ENCODE peak calls at places on chromosomes 6 and 20, in eight cellular contexts. A is GM23248, Z is HL-60, H is A549, D is heart right ventricle, L is gastrocnemius medialis, Q is upper lobe of right lung, G is endodermal cell. J is an unnamed sample.

GRCh38 chr6:27811383-27811782 is 100.8 kb downstream of the OR2B2 start:
- DNase-seq in A (no peak), Z (no peak), H (no peak), D (no peak), L (no peak), Q (no peak), G (no peak), J (no peak)

GRCh38 chr6:167574431-167575097 is 249.7 kb downstream of the TTLL2 start:
- DNase-seq in A (no peak), Z (no peak), H (no peak), D (no peak), L (peak), Q (no peak), G (peak), J (no peak)

GRCh38 chr20:32580970-32581838 is 3.9 kb downstream of the NOL4L start:
- DNase-seq in A (no peak), Z (peak), H (no peak), D (peak), L (no peak), Q (no peak), G (peak), J (no peak)

GRCh38 chr6:149651056-149651455 is 2.5 kb upstream of the KATNA1 start:
- DNase-seq in A (no peak), Z (no peak), H (no peak), D (no peak), L (no peak), Q (no peak), G (no peak), J (no peak)

GRCh38 chr6:14612016-14612415 is 494.4 kb downstream of the CD83 start:
- DNase-seq in A (peak), Z (no peak), H (no peak), D (no peak), L (no peak), Q (no peak), G (no peak), J (no peak)

GRCh38 chr6:110541701-110542309 is 65.4 kb upstream of the SLC22A16 start:
- DNase-seq in A (no peak), Z (no peak), H (no peak), D (no peak), L (no peak), Q (no peak), G (no peak), J (no peak)

GRCh38 chr6:110590821-110591351 is 114.5 kb upstream of the SLC22A16 start:
- DNase-seq in A (peak), Z (no peak), H (no peak), D (no peak), L (no peak), Q (no peak), G (no peak), J (no peak)

GRCh38 chr20:37081717-37082289 is 14.0 kb downstream of the RBL1 start:
- DNase-seq in A (no peak), Z (no peak), H (no peak), D (no peak), L (no peak), Q (no peak), G (peak), J (peak)

GRCh38 chr20:8778387-8778786 is 290.5 kb upstream of the PLCB4 start:
- DNase-seq in A (no peak), Z (no peak), H (no peak), D (no peak), L (no peak), Q (no peak), G (no peak), J (no peak)

GRCh38 chr6:139713416-139713815 is 339.0 kb upstream of the CITED2 start:
- DNase-seq in A (no peak), Z (no peak), H (no peak), D (no peak), L (no peak), Q (no peak), G (no peak), J (no peak)

GRCh38 chr6:100808638-100809275 is 72.4 kb downstream of the ASCC3 start:
- DNase-seq in A (peak), Z (no peak), H (no peak), D (no peak), L (no peak), Q (no peak), G (no peak), J (no peak)

GRCh38 chr6:33428219-33428890 is 8.5 kb downstream of the SYNGAP1 start:
- DNase-seq in A (peak), Z (peak), H (peak), D (no peak), L (no peak), Q (no peak), G (peak), J (peak)

GRCh38 chr6:12861603-12862002 is 145.0 kb downstream of the PHACTR1 start:
- DNase-seq in A (no peak), Z (no peak), H (no peak), D (no peak), L (no peak), Q (no peak), G (no peak), J (no peak)

GRCh38 chr6:21597243-21597682 is 3.7 kb downstream of the SOX4 start:
- DNase-seq in A (no peak), Z (no peak), H (no peak), D (no peak), L (no peak), Q (no peak), G (no peak), J (no peak)

GRCh38 chr6:119226089-119226488 is 123.5 kb downstream of the MAN1A1 start:
- DNase-seq in A (no peak), Z (no peak), H (no peak), D (no peak), L (no peak), Q (no peak), G (no peak), J (no peak)

GRCh38 chr6:17429381-17430061 is 36.1 kb downstream of the CAP2 start:
- DNase-seq in A (peak), Z (no peak), H (no peak), D (no peak), L (peak), Q (no peak), G (no peak), J (no peak)

GRCh38 chr6:107488875-107489635 is 862 bp upstream of the SOBP start:
- DNase-seq in A (peak), Z (no peak), H (peak), D (peak), L (peak), Q (peak), G (peak), J (no peak)

GRCh38 chr6:128521302-128521632 is 868 bp upstream of the PTPRK start:
- DNase-seq in A (peak), Z (no peak), H (no peak), D (no peak), L (no peak), Q (no peak), G (no peak), J (no peak)

GRCh38 chr20:49675368-49676151 is 38.1 kb downstream of the B4GALT5 start:
- DNase-seq in A (peak), Z (no peak), H (peak), D (no peak), L (no peak), Q (no peak), G (no peak), J (peak)

GRCh38 chr20:59988141-59988540 is 29.9 kb downstream of the CDH26 start:
- DNase-seq in A (peak), Z (no peak), H (peak), D (no peak), L (no peak), Q (peak), G (peak), J (no peak)

GRCh38 chr20:23340524-23340923 is 10.1 kb upstream of the NXT1 start:
- DNase-seq in A (peak), Z (no peak), H (peak), D (peak), L (peak), Q (no peak), G (peak), J (peak)

GRCh38 chr20:17556842-17557674 is 12.8 kb upstream of the DSTN start:
- DNase-seq in A (peak), Z (no peak), H (no peak), D (peak), L (peak), Q (peak), G (peak), J (peak)

GRCh38 chr6:165659945-165660862 is 2.8 kb downstream of the PDE10A start:
- DNase-seq in A (peak), Z (no peak), H (no peak), D (peak), L (no peak), Q (no peak), G (peak), J (no peak)

GRCh38 chr6:118678866-118679265 is 27.5 kb upstream of the CEP85L start:
- DNase-seq in A (peak), Z (no peak), H (no peak), D (no peak), L (no peak), Q (no peak), G (no peak), J (no peak)

GRCh38 chr6:3628143-3628840 is 123.2 kb downstream of the PXDC1 start:
- DNase-seq in A (peak), Z (no peak), H (no peak), D (no peak), L (no peak), Q (no peak), G (no peak), J (no peak)

GRCh38 chr6:14066782-14067406 is 50.7 kb upstream of the CD83 start:
- DNase-seq in A (peak), Z (peak), H (peak), D (peak), L (no peak), Q (no peak), G (peak), J (no peak)

GRCh38 chr20:58173930-58174707 is 54.3 kb downstream of the ANKRD60 start:
- DNase-seq in A (peak), Z (no peak), H (no peak), D (peak), L (no peak), Q (no peak), G (no peak), J (no peak)

GRCh38 chr20:33979094-33979493 is 14.6 kb upstream of the RALY start:
- DNase-seq in A (no peak), Z (no peak), H (no peak), D (no peak), L (no peak), Q (no peak), G (no peak), J (no peak)

GRCh38 chr6:13407709-13408695 is 79.4 kb downstream of the GFOD1 start:
- DNase-seq in A (peak), Z (peak), H (peak), D (peak), L (no peak), Q (no peak), G (no peak), J (no peak)

GRCh38 chr20:60073086-60073485 is 114.9 kb downstream of the CDH26 start:
- DNase-seq in A (no peak), Z (no peak), H (no peak), D (no peak), L (no peak), Q (no peak), G (no peak), J (no peak)

DNA sequence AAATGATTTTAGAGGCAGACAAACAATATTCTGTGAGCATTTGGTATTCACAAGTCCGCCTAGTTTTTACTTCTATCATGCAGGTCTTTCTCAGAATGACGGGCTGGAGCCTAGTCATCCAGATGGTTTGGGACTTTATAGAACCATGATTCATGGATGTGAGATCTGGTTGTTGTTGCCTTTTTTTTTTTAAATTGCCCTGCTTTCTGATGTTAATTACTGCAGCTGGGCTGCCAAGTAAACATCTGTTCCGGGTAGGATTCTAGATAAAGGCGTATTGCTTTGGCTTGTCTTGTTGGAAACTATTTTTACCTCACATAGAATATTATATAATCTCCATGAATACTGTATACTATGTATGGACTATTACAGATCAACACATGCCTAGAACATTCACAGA is 58.1 kb downstream of the RNF217 start:
- DNase-seq in A (peak), Z (no peak), H (no peak), D (no peak), L (no peak), Q (no peak), G (no peak), J (no peak)
- H3K27ac ChIP-seq in A (peak), Z (no peak), H (no peak), D (no peak), L (no peak), Q (no peak), G (no peak), J (no peak)

GRCh38 chr20:25484911-25485511 is 77.5 kb downstream of the GINS1 start:
- DNase-seq in A (no peak), Z (no peak), H (no peak), D (no peak), L (no peak), Q (no peak), G (no peak), J (no peak)
- H3K4me3 ChIP-seq in A (no peak), Z (no peak), H (no peak), D (no peak), L (no peak), Q (no peak), G (no peak), J (no peak)

GRCh38 chr20:1888796-1889463 is 6.3 kb upstream of the SIRPA start:
- DNase-seq in A (peak), Z (peak), H (no peak), D (no peak), L (no peak), Q (no peak), G (peak), J (no peak)
- H3K27ac ChIP-seq in A (no peak), Z (peak), H (no peak), D (no peak), L (no peak), Q (no peak), G (no peak), J (no peak)

DNA sequence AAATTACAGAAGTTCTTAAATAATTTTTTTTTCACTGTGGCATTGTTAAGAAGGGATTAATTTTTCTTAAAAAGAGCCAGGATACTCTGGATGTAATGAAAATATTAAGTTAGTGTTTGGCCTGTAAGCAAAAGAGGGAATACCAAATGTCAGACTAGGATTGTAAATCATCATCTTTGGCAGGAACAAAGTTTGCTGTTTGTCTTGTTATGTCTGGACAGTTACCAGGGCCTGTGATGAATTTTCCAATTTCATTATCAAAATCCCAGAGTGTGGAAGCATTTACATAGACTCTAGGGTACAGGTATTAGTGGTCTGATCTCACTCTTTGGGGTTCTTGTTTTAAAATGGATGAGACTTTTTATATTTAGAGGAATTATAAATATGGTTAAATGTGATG is 26.1 kb downstream of the CEP57L1 start:
- DNase-seq in A (peak), Z (no peak), H (no peak), D (no peak), L (no peak), Q (no peak), G (no peak), J (no peak)
- H3K4me3 ChIP-seq in A (no peak), Z (no peak), H (no peak), D (no peak), L (no peak), Q (no peak), G (no peak), J (no peak)

GRCh38 chr6:16403831-16404230 is 165.4 kb downstream of the GMPR start:
- DNase-seq in A (peak), Z (no peak), H (no peak), D (no peak), L (no peak), Q (no peak), G (no peak), J (no peak)
- H3K27ac ChIP-seq in A (no peak), Z (no peak), H (no peak), D (no peak), L (no peak), Q (no peak), G (no peak), J (peak)

DNA sequence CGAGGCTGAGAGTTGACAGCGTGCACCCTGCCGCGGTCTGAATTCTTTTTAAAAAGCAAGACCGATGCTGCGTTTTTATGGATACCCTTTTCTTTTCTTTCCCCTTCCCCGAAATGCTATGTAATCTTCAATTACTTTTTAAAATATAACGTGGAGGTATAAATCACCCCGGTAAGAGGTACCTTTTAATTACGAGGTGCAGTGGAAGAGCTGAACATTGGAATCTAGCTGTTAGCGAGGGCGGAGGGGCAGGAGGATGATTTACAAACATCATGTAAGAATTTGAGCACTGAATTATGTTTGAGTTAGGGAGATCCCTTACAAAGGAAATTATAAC is 1.2 kb downstream of the EYA2 start:
- DNase-seq in A (no peak), Z (no peak), H (no peak), D (no peak), L (no peak), Q (no peak), G (no peak), J (no peak)
- H3K4me3 ChIP-seq in A (peak), Z (no peak), H (no peak), D (peak), L (no peak), Q (peak), G (peak), J (peak)

GRCh38 chr6:137216106-137216505 is 3.1 kb downstream of the IFNGR1 start:
- DNase-seq in A (peak), Z (no peak), H (no peak), D (no peak), L (no peak), Q (no peak), G (no peak), J (no peak)

GRCh38 chr6:137218917-137219663 is at the start of gene IFNGR1:
- DNase-seq in A (peak), Z (peak), H (peak), D (peak), L (peak), Q (peak), G (peak), J (peak)

GRCh38 chr6:137218473-137218916 is 690 bp downstream of the IFNGR1 start:
- DNase-seq in A (peak), Z (peak), H (no peak), D (peak), L (peak), Q (no peak), G (peak), J (peak)

GRCh38 chr6:137217801-137218472 is 1.2 kb downstream of the IFNGR1 start:
- DNase-seq in A (peak), Z (peak), H (no peak), D (peak), L (peak), Q (no peak), G (no peak), J (peak)

DNA sequence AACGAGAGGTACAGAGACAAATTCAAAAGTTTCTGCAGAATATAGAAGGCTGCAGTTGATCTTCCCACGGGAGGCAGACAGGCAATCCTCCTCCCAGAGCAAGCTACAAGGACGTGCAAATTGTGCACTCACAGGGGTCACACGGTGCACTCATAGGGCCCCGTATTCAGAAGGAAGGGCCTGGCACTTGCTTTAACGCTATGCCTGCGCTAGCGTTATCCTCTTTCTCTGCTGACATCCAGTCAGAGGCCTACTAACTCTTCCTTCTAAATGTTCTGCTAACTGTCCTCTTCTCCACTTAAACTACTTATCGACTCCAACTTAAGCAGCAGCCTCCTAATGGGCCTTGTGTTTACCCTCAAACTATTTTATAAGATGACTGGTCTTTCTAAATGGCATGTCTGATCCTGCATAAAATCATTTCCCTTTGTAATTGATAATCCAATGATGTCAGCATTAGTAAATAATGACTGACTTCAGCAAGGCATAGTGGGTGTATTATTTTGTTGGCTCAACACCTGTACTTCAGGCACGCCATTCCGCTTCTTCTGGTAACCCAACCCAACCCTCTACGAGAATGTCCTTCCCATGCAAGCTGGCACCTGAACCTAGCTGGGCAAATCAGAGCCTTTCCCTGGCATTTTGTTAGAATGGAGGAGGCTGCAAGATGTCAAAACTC is 2.2 kb downstream of the IFNGR1 start:
- DNase-seq in A (no peak), Z (no peak), H (no peak), D (no peak), L (peak), Q (no peak), G (no peak), J (no peak)
- H3K27ac ChIP-seq in A (peak), Z (peak), H (peak), D (peak), L (peak), Q (peak), G (no peak), J (peak)

GRCh38 chr6:78533426-78533825 is 333.9 kb upstream of the IRAK1BP1 start:
- DNase-seq in A (no peak), Z (no peak), H (no peak), D (no peak), L (no peak), Q (no peak), G (no peak), J (no peak)
- H3K4me3 ChIP-seq in A (no peak), Z (no peak), H (no peak), D (no peak), L (no peak), Q (no peak), G (no peak), J (no peak)

GRCh38 chr6:170296423-170296745 is 5.5 kb upstream of the DLL1 start:
- DNase-seq in A (no peak), Z (no peak), H (no peak), D (no peak), L (no peak), Q (no peak), G (peak), J (no peak)
- H3K27ac ChIP-seq in A (no peak), Z (no peak), H (peak), D (no peak), L (no peak), Q (no peak), G (peak), J (peak)

GRCh38 chr6:138594749-138595148 is 95.5 kb upstream of the NHSL1 start:
- DNase-seq in A (no peak), Z (no peak), H (no peak), D (no peak), L (no peak), Q (no peak), G (peak), J (no peak)

GRCh38 chr6:138594042-138594636 is 94.8 kb upstream of the NHSL1 start:
- DNase-seq in A (no peak), Z (no peak), H (no peak), D (no peak), L (no peak), Q (no peak), G (peak), J (no peak)

GRCh38 chr6:138593100-138593877 is 94.0 kb upstream of the NHSL1 start:
- DNase-seq in A (peak), Z (peak), H (peak), D (peak), L (peak), Q (no peak), G (peak), J (peak)

GRCh38 chr6:138590796-138591709 is 91.8 kb upstream of the NHSL1 start:
- DNase-seq in A (peak), Z (peak), H (peak), D (peak), L (no peak), Q (no peak), G (peak), J (peak)

GRCh38 chr6:138592698-138593097 is 93.4 kb upstream of the NHSL1 start:
- DNase-seq in A (no peak), Z (no peak), H (no peak), D (no peak), L (no peak), Q (no peak), G (no peak), J (no peak)
- H3K4me3 ChIP-seq in A (peak), Z (no peak), H (peak), D (no peak), L (no peak), Q (no peak), G (no peak), J (no peak)

J was measured in transverse colon.